ENCODE peak calls at places on chromosome 22, in eight cellular contexts. Z is breast epithelium, U is adrenal gland, N is neuronal stem cell, P is kidney, S is iPS DF 6.9, G is mesenchymal stem cell, M is Peyer's patch. Y is an unnamed sample.

GRCh38 chr22:46019351-46019750 is 42.4 kb upstream of the WNT7B start:
- DNase-seq in Z (no peak), U (peak), N (no peak), P (no peak), S (no peak), G (no peak), M (peak), Y (no peak)

GRCh38 chr22:49826603-49827306 is 918 bp downstream of the BRD1 start:
- DNase-seq in Z (peak), U (peak), N (no peak), P (no peak), S (no peak), G (peak), M (peak), Y (no peak)

GRCh38 chr22:23286296-23286695 is 106.0 kb downstream of the BCR start:
- DNase-seq in Z (no peak), U (no peak), N (no peak), P (peak), S (no peak), G (no peak), M (no peak), Y (no peak)

GRCh38 chr22:30423296-30423958 is 2.1 kb upstream of the MTFP1 start:
- DNase-seq in Z (peak), U (peak), N (no peak), P (peak), S (no peak), G (no peak), M (peak), Y (peak)

GRCh38 chr22:36366291-36366708 is 21.5 kb downstream of the MYH9 start:
- DNase-seq in Z (no peak), U (no peak), N (no peak), P (peak), S (no peak), G (peak), M (no peak), Y (no peak)

GRCh38 chr22:16793831-16794230 is 31.4 kb downstream of the XKR3 start:
- DNase-seq in Z (no peak), U (no peak), N (no peak), P (no peak), S (no peak), G (no peak), M (no peak), Y (no peak)

GRCh38 chr22:29665486-29665885 is 54.3 kb upstream of the CABP7 start:
- DNase-seq in Z (no peak), U (no peak), N (no peak), P (no peak), S (no peak), G (no peak), M (peak), Y (no peak)

GRCh38 chr22:49670610-49671330 is 156.9 kb downstream of the BRD1 start:
- DNase-seq in Z (no peak), U (no peak), N (peak), P (peak), S (no peak), G (no peak), M (peak), Y (peak)

GRCh38 chr22:33389927-33390326 is 331.7 kb upstream of the SYN3 start:
- DNase-seq in Z (no peak), U (no peak), N (no peak), P (no peak), S (no peak), G (no peak), M (no peak), Y (no peak)

GRCh38 chr22:38176170-38176741 is 5.4 kb downstream of the PLA2G6 start:
- DNase-seq in Z (peak), U (peak), N (no peak), P (peak), S (no peak), G (peak), M (peak), Y (no peak)

GRCh38 chr22:37163618-37164534 is 14.2 kb upstream of the IL2RB start:
- DNase-seq in Z (no peak), U (no peak), N (no peak), P (peak), S (no peak), G (no peak), M (peak), Y (no peak)

GRCh38 chr22:30325065-30325720 is 1.5 kb downstream of the TBC1D10A start:
- DNase-seq in Z (peak), U (peak), N (no peak), P (no peak), S (no peak), G (peak), M (peak), Y (no peak)

GRCh38 chr22:37659066-37659896 is 758 bp downstream of the PDXP start:
- DNase-seq in Z (no peak), U (no peak), N (no peak), P (no peak), S (no peak), G (no peak), M (peak), Y (no peak)

GRCh38 chr22:48796295-48797015 is 1031.2 kb downstream of the BRD1 start:
- DNase-seq in Z (no peak), U (no peak), N (no peak), P (no peak), S (no peak), G (no peak), M (no peak), Y (no peak)

GRCh38 chr22:37198290-37199102 is 10.4 kb upstream of the C1QTNF6 start:
- DNase-seq in Z (peak), U (peak), N (peak), P (peak), S (no peak), G (peak), M (peak), Y (peak)

GRCh38 chr22:49667236-49667635 is 160.4 kb downstream of the BRD1 start:
- DNase-seq in Z (no peak), U (peak), N (no peak), P (peak), S (no peak), G (no peak), M (peak), Y (peak)

GRCh38 chr22:31625661-31626426 is 36.2 kb downstream of the PISD start:
- DNase-seq in Z (no peak), U (peak), N (peak), P (no peak), S (no peak), G (no peak), M (no peak), Y (no peak)

GRCh38 chr22:33063611-33064010 is 5.4 kb upstream of the SYN3 start:
- DNase-seq in Z (no peak), U (no peak), N (no peak), P (no peak), S (no peak), G (no peak), M (no peak), Y (no peak)

GRCh38 chr22:36067237-36067558 is 38.6 kb upstream of the RBFOX2 start:
- DNase-seq in Z (no peak), U (no peak), N (no peak), P (no peak), S (no peak), G (no peak), M (no peak), Y (no peak)

GRCh38 chr22:35705141-35705540 is 12.5 kb upstream of the APOL5 start:
- DNase-seq in Z (no peak), U (no peak), N (no peak), P (no peak), S (no peak), G (peak), M (no peak), Y (no peak)

GRCh38 chr22:37173709-37174108 is 14.3 kb downstream of the C1QTNF6 start:
- DNase-seq in Z (no peak), U (no peak), N (no peak), P (no peak), S (no peak), G (no peak), M (no peak), Y (peak)

GRCh38 chr22:40480996-40481395 is 110.6 kb downstream of the SGSM3 start:
- DNase-seq in Z (no peak), U (no peak), N (no peak), P (no peak), S (no peak), G (no peak), M (no peak), Y (no peak)
- H3K27ac ChIP-seq in Z (no peak), U (no peak), N (no peak), P (peak), S (no peak), G (no peak), M (no peak), Y (peak)

DNA sequence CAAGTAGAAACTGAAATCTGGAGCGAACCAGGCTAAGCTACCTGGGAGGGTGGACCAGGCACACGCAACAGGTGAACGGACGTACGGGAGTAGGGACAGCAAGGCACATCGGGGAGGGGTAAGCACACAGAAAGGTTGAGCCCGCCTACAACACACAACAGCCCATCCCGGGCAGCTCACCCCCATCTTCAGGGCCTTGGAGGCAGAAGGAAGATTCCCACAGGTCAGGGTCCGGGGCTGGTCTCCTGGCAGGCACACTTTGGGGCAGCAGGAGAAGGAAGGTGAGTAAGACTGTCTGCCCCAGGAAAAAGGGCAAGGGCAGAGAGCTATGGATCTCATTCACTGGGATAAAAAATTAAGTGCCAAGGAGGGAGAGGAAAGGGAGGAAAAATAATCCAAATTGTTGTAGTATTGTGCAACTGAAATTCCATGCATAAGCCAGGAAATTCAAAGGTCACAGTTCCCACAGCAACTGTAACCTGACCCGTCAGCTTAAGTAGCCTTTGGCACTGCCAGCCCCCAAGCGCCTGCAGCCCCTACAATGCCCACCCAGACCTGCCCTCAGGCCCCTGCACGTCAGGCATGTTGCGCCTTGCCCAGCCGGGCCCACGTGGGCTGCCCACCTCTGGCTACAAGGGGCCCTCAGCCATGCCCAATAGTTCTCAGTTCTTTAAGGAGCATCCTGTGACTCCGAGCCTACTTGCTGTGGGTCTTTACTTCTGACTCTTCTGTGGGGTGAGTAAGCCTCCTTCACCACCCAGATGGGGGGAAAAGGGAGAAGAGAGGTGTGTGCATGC is 51.8 kb downstream of the MICAL3 start:
- DNase-seq in Z (peak), U (peak), N (no peak), P (no peak), S (no peak), G (peak), M (no peak), Y (no peak)
- H3K27ac ChIP-seq in Z (peak), U (peak), N (no peak), P (peak), S (no peak), G (peak), M (no peak), Y (peak)

GRCh38 chr22:27613099-27614089 is 188.2 kb downstream of the MN1 start:
- DNase-seq in Z (no peak), U (no peak), N (no peak), P (no peak), S (no peak), G (no peak), M (no peak), Y (no peak)
- H3K27ac ChIP-seq in Z (no peak), U (no peak), N (no peak), P (no peak), S (no peak), G (no peak), M (no peak), Y (no peak)

GRCh38 chr22:19292262-19293230 is 1.0 kb upstream of the CLTCL1 start:
- DNase-seq in Z (peak), U (peak), N (no peak), P (no peak), S (no peak), G (no peak), M (peak), Y (peak)

GRCh38 chr22:19290400-19291217 is 910 bp downstream of the CLTCL1 start:
- DNase-seq in Z (no peak), U (no peak), N (no peak), P (peak), S (no peak), G (peak), M (no peak), Y (no peak)

GRCh38 chr22:19291580-19292261 is at the start of gene CLTCL1:
- DNase-seq in Z (peak), U (peak), N (peak), P (peak), S (peak), G (peak), M (peak), Y (peak)

GRCh38 chr22:19289475-19290161 is 1.9 kb downstream of the CLTCL1 start:
- DNase-seq in Z (no peak), U (no peak), N (no peak), P (no peak), S (no peak), G (peak), M (no peak), Y (no peak)

GRCh38 chr22:19291218-19291579 is 320 bp downstream of the CLTCL1 start:
- DNase-seq in Z (no peak), U (peak), N (no peak), P (peak), S (no peak), G (no peak), M (peak), Y (peak)
- H3K27ac ChIP-seq in Z (no peak), U (no peak), N (no peak), P (no peak), S (no peak), G (no peak), M (peak), Y (peak)

GRCh38 chr22:39498368-39498767 is 3.7 kb upstream of the MIEF1 start:
- DNase-seq in Z (no peak), U (peak), N (no peak), P (peak), S (no peak), G (no peak), M (no peak), Y (no peak)

GRCh38 chr22:39501644-39502108 is 414 bp upstream of the MIEF1 start:
- DNase-seq in Z (no peak), U (no peak), N (no peak), P (no peak), S (no peak), G (no peak), M (no peak), Y (no peak)

GRCh38 chr22:39502109-39502788 is at the start of gene MIEF1:
- DNase-seq in Z (peak), U (peak), N (peak), P (peak), S (peak), G (peak), M (peak), Y (peak)

GRCh38 chr22:39498802-39499201 is 3.3 kb upstream of the MIEF1 start:
- DNase-seq in Z (no peak), U (no peak), N (no peak), P (no peak), S (no peak), G (no peak), M (no peak), Y (no peak)

GRCh38 chr22:39500101-39500500 is 2.0 kb upstream of the MIEF1 start:
- DNase-seq in Z (no peak), U (no peak), N (no peak), P (peak), S (no peak), G (no peak), M (no peak), Y (no peak)
- H3K27ac ChIP-seq in Z (no peak), U (no peak), N (no peak), P (peak), S (no peak), G (no peak), M (no peak), Y (no peak)

DNA sequence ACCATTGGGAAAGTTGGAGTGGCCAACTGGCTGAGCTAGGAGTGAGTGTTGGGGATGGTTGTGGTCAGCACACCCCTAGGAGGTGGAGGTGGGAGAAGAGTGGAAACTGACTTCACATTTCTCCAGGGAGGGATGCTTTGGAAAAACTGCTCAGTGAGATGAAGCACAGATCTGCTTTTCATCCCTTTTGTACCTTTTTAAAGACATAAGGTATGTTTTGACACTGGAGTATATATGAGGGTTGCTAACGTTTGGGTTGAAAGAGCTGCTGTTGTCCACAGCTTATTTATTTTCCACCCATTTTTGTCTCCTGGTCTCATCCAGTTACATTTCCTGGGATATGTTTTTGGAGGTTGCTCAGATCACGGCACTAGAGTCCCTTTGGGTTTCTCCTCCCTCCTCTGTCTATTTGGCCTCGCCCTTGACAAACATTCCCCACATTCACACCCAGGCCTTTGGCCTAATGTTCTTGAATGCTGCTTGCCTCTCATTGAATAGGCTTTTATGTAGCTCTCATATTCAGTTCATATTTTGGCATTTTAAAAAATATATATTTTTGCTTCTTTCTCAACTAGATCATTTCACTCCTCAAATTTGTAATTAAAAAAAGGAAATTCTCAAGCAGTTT is 8.3 kb downstream of the SREBF2 start:
- DNase-seq in Z (no peak), U (no peak), N (no peak), P (no peak), S (no peak), G (no peak), M (no peak), Y (no peak)
- H3K27ac ChIP-seq in Z (peak), U (peak), N (no peak), P (no peak), S (no peak), G (no peak), M (peak), Y (peak)

GRCh38 chr22:47534150-47535133 is 772.0 kb downstream of the TBC1D22A start:
- DNase-seq in Z (no peak), U (no peak), N (no peak), P (no peak), S (no peak), G (no peak), M (no peak), Y (no peak)
- H3K27ac ChIP-seq in Z (no peak), U (no peak), N (no peak), P (no peak), S (no peak), G (no peak), M (no peak), Y (no peak)

DNA sequence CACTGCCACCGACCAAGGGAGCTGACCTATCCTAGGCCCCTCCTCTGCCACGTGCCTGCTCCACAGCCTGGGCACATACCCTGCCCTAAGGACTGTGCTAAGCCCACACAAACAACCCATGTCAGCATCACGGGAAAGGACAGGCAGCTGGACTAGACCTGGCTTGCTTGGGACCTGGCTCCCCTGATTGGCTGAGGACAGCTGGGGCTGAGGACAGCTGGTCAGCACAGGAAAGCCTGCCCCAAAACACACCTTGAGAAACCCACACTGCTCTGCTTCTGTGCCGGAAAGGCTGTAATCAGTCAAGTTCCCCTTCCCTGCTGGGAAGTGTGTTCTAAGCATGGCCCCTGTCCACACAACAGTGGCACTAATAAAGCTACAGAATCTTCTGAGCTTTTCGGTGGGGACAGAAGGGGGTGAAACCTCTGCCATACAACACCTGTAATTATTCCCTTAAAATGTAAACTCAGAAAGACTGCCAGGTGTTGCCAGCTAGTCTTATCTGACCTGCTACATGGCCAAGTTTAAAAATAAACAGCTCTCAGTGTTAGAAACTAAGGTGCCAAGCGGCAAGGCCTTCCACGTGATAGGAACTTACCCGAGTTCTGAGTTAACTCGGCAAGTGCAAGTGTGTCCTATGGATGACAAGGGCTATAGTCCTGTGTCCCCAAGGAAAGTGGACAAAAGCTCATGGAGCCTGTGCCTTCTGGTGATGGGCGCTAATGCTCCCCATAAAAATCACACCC is 35.7 kb upstream of the ARFGAP3 start:
- DNase-seq in Z (no peak), U (no peak), N (no peak), P (no peak), S (no peak), G (no peak), M (no peak), Y (no peak)
- H3K27ac ChIP-seq in Z (no peak), U (no peak), N (no peak), P (peak), S (no peak), G (no peak), M (peak), Y (no peak)